ENCODE peak calls at places on chromosome X, in six cellular contexts. I is HepG2, J is K562, E is GM12891, R is H1, L is GM12878. W is an unnamed sample.
A peak's percentile ranks its signal among the peaks of the same experiment; 100 is the strongest.

GRCh38 chrX:136540226-136540625 is 8.2 kb downstream of the VGLL1 start:
- DNase-seq in I (no peak), J (no peak), E (no peak), R (no peak), L (no peak), W (no peak)

GRCh38 chrX:99353412-99353811 is 1056.7 kb downstream of the PCDH19 start:
- DNase-seq in I (peak; percentile 45), J (no peak), E (no peak), R (no peak), L (no peak), W (no peak)

GRCh38 chrX:123830309-123830708 is 29.5 kb upstream of the XIAP start:
- DNase-seq in I (peak; percentile 91), J (no peak), E (peak; percentile 20), R (no peak), L (peak; percentile 64), W (peak; percentile 25)

GRCh38 chrX:17621566-17622270 is 115.6 kb upstream of the SCML1 start:
- DNase-seq in I (no peak), J (no peak), E (no peak), R (no peak), L (no peak), W (no peak)

GRCh38 chrX:14871767-14872166 is 1.1 kb downstream of the FANCB start:
- DNase-seq in I (no peak), J (no peak), E (no peak), R (no peak), L (no peak), W (no peak)

GRCh38 chrX:152900937-152901445 is 3.1 kb downstream of the ZNF185 start:
- DNase-seq in I (no peak), J (no peak), E (no peak), R (no peak), L (no peak), W (no peak)

GRCh38 chrX:70998402-70999027 is 67.6 kb upstream of the SLC7A3 start:
- DNase-seq in I (peak; percentile 37), J (no peak), E (no peak), R (no peak), L (no peak), W (no peak)

GRCh38 chrX:17559728-17560379 is 177.4 kb upstream of the SCML1 start:
- DNase-seq in I (no peak), J (no peak), E (no peak), R (no peak), L (no peak), W (no peak)

GRCh38 chrX:152899874-152900719 is 2.2 kb downstream of the ZNF185 start:
- DNase-seq in I (no peak), J (no peak), E (no peak), R (no peak), L (no peak), W (no peak)

GRCh38 chrX:106752101-106752678 is 25.7 kb downstream of the RNF128 start:
- DNase-seq in I (no peak), J (no peak), E (no peak), R (no peak), L (no peak), W (no peak)

GRCh38 chrX:47560179-47560830 is 700 bp upstream of the ARAF start:
- DNase-seq in I (no peak), J (no peak), E (no peak), R (no peak), L (no peak), W (no peak)

GRCh38 chrX:352582-353314 is 34.0 kb downstream of the PPP2R3B start:
- DNase-seq in I (no peak), J (no peak), E (no peak), R (no peak), L (no peak), W (no peak)

DNA sequence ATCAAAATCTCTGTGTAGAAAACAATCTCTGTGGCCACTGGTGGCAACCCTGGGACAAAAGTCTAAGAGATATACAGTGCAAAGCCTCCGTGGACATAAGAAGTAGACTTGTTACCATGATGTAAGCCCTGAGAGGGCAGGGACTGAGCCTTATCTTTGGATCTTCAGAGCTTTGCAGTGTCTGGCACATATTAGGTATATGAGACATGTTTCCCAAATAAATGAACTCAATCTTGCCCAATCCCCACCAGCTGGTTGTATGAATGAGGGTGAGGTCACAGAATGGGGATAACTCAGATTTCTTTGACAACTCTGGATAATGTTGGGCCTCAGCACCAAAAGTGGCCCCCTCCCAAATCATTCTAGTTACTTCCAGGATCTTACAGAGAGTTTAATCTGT is 511.4 kb upstream of the DIPK2B start:
- DNase-seq in I (no peak), J (no peak), E (no peak), R (no peak), L (no peak), W (no peak)
- TF ChIP-seq TAF1 in I (no peak), J (no peak), E (no peak), R (no peak), L (no peak), W (no peak)

GRCh38 chrX:1537031-1537715 is at the start of gene P2RY8:
- DNase-seq in I (peak; percentile 84), J (no peak), E (no peak), R (no peak), L (peak; percentile 75), W (peak; percentile 51)
- TF ChIP-seq POLR2A in I (no peak), J (no peak), E (peak; percentile 73), R (no peak), L (peak; percentile 90), W (peak; percentile 74)

GRCh38 chrX:52082578-52082977 is 13.6 kb upstream of the MAGED4B start:
- DNase-seq in I (no peak), J (no peak), E (no peak), R (no peak), L (no peak), W (no peak)
- TF ChIP-seq POLR2AphosphoS5 in I (no peak), J (no peak), E (no peak), R (no peak), L (no peak), W (no peak)

GRCh38 chrX:100994352-100995281 is 25.1 kb downstream of the ARL13A start:
- DNase-seq in I (peak; percentile 72), J (peak; percentile 28), E (peak; percentile 7), R (no peak), L (peak; percentile 8), W (no peak)
- TF ChIP-seq TAF1 in I (no peak), J (no peak), E (no peak), R (no peak), L (no peak), W (no peak)

GRCh38 chrX:49291615-49292337 is 11.7 kb upstream of the GAGE10 start:
- DNase-seq in I (peak; percentile 12), J (peak; percentile 58), E (peak; percentile 25), R (peak; percentile 63), L (no peak), W (no peak)
- TF ChIP-seq POLR2A in I (no peak), J (no peak), E (no peak), R (no peak), L (no peak), W (no peak)

DNA sequence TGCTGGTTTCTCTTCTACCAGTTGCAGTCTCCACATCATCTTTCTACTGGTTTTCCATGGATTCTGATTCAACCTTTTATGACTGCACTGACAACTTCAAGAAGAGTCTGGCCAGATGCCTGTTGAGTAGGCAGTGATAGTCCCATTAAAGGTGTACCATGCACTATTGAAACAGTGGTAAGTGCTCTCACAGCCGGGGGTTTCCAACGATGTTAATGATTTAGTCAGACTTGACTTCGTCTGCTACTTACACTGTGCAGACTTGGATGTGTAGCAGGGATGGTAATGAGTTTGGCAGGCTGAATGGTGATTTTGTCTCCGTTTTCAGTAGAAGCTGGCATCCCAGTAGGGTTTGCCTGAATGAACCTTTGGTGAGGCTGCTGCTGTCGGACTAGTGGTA is 52.1 kb upstream of the TMSB15B start:
- DNase-seq in I (no peak), J (no peak), E (no peak), R (no peak), L (no peak), W (no peak)
- TF ChIP-seq POLR2AphosphoS5 in I (no peak), J (no peak), E (no peak), R (no peak), L (no peak), W (no peak)

W was measured in GM12892.